ENCODE peak calls at places on chromosomes 6 and 20, in seven cellular contexts. V, D, Z, P, K, I and E are unnamed samples. For H3K4me1, the result is how much of the 10 kb centered on the place peaks cover.

GRCh38 chr20:6783752-6784725 is 16.6 kb downstream of the BMP2 start:
- DNase-seq in K (no peak), I (no peak), P (no peak), Z (no peak), V (no peak), D (no peak), E (no peak)

GRCh38 chr6:119739776-119740175 is 390.2 kb upstream of the MAN1A1 start:
- DNase-seq in Z (no peak), K (no peak), D (no peak), P (no peak), V (no peak), I (no peak), E (no peak)

GRCh38 chr6:111871725-111872520 is 1.3 kb downstream of the FYN start:
- DNase-seq in I (peak), Z (no peak), K (peak), V (peak), P (no peak), D (no peak), E (no peak)

GRCh38 chr6:4928426-4928825 is 75.4 kb downstream of the RPP40 start:
- DNase-seq in I (no peak), P (no peak), V (no peak), D (no peak), K (no peak), Z (no peak), E (no peak)

GRCh38 chr6:31090973-31091364 is 21.4 kb downstream of the C6orf15 start:
- DNase-seq in Z (no peak), K (no peak), V (no peak), D (no peak), I (no peak), P (no peak), E (no peak)

GRCh38 chr20:19850190-19850533 is 92.1 kb downstream of the RIN2 start:
- DNase-seq in V (peak), D (no peak), P (no peak), I (peak), K (no peak), Z (no peak), E (no peak)

GRCh38 chr20:31968299-31969126 is 562 bp downstream of the XKR7 start:
- DNase-seq in Z (no peak), K (peak), V (peak), P (no peak), D (no peak), I (no peak), E (peak)

GRCh38 chr6:15312500-15312899 is 66.6 kb downstream of the JARID2 start:
- DNase-seq in D (no peak), K (no peak), V (no peak), P (no peak), I (no peak), Z (no peak), E (no peak)

GRCh38 chr6:72552938-72553337 is 68.9 kb upstream of the KCNQ5 start:
- DNase-seq in K (no peak), I (no peak), P (no peak), V (no peak), Z (no peak), D (no peak), E (no peak)

GRCh38 chr20:7601431-7601830 is 338.8 kb downstream of the HAO1 start:
- DNase-seq in V (no peak), D (no peak), Z (no peak), P (no peak), I (no peak), K (no peak), E (no peak)

GRCh38 chr20:60037120-60037499 is 78.9 kb downstream of the CDH26 start:
- DNase-seq in D (no peak), I (no peak), V (no peak), K (peak), P (no peak), Z (no peak), E (no peak)

GRCh38 chr20:23417861-23418260 is 3.4 kb downstream of the NAPB start:
- DNase-seq in Z (no peak), D (no peak), P (no peak), I (no peak), V (no peak), K (no peak), E (no peak)

GRCh38 chr6:28337103-28337520 is 1.2 kb upstream of the ZSCAN31 start:
- DNase-seq in V (no peak), D (no peak), K (no peak), Z (no peak), P (no peak), I (no peak), E (no peak)

GRCh38 chr20:6582449-6582848 is 185.0 kb upstream of the BMP2 start:
- DNase-seq in I (no peak), D (no peak), Z (no peak), V (no peak), P (no peak), K (no peak), E (no peak)

GRCh38 chr6:20454201-20454824 is 52.6 kb downstream of the E2F3 start:
- DNase-seq in V (no peak), I (no peak), P (no peak), Z (no peak), D (no peak), K (no peak), E (no peak)

GRCh38 chr6:77620290-77620882 is 32.5 kb upstream of the MEI4 start:
- DNase-seq in I (no peak), K (peak), P (no peak), V (peak), D (no peak), Z (peak), E (no peak)

GRCh38 chr6:159572344-159573120 is 120.5 kb downstream of the SOD2 start:
- DNase-seq in D (no peak), P (no peak), I (no peak), K (no peak), Z (no peak), V (no peak), E (no peak)

GRCh38 chr6:33725222-33725621 is 13.7 kb upstream of the UQCC2 start:
- DNase-seq in K (no peak), P (no peak), I (no peak), V (no peak), D (no peak), Z (no peak), E (no peak)

GRCh38 chr6:82006027-82006738 is 241.4 kb downstream of the IBTK start:
- DNase-seq in Z (no peak), D (no peak), V (peak), K (peak), I (no peak), P (no peak), E (no peak)

GRCh38 chr20:20497242-20497985 is 129.5 kb downstream of the INSM1 start:
- DNase-seq in I (no peak), D (no peak), V (no peak), Z (no peak), K (no peak), P (no peak), E (no peak)

GRCh38 chr20:25584905-25585704 is at the start of gene NINL:
- DNase-seq in D (no peak), Z (no peak), V (peak), K (peak), I (peak), P (no peak), E (peak)

GRCh38 chr6:133837801-133838349 is 51.0 kb upstream of the TCF21 start:
- DNase-seq in Z (peak), K (peak), I (no peak), V (peak), P (no peak), D (no peak), E (peak)

GRCh38 chr20:8457978-8458377 is 325.9 kb downstream of the PLCB1 start:
- DNase-seq in Z (no peak), D (no peak), I (no peak), V (no peak), K (no peak), P (no peak), E (no peak)

GRCh38 chr20:19947611-19948264 is 69.4 kb upstream of the NAA20 start:
- DNase-seq in I (no peak), K (peak), D (no peak), Z (no peak), V (no peak), P (peak), E (no peak)

GRCh38 chr6:117494694-117495318 is 12.3 kb downstream of the DCBLD1 start:
- DNase-seq in I (no peak), Z (no peak), K (no peak), D (no peak), P (no peak), V (no peak), E (no peak)

GRCh38 chr20:62430311-62430853 is 3.0 kb upstream of the RBBP8NL start:
- DNase-seq in V (no peak), I (no peak), D (no peak), P (no peak), Z (no peak), K (no peak), E (no peak)

GRCh38 chr6:67131827-67132226 is 1424.8 kb upstream of the EYS start:
- DNase-seq in P (no peak), I (no peak), D (no peak), V (no peak), K (no peak), Z (no peak), E (peak)

GRCh38 chr6:70310063-70310694 is 7.3 kb upstream of the COL9A1 start:
- DNase-seq in K (peak), I (no peak), D (no peak), Z (peak), P (no peak), V (peak), E (peak)

GRCh38 chr6:137901454-137901853 is 34.4 kb downstream of the TNFAIP3 start:
- DNase-seq in I (no peak), D (no peak), P (no peak), Z (no peak), V (no peak), K (no peak), E (no peak)

GRCh38 chr20:63230800-63231268 is 4.9 kb upstream of the BIRC7 start:
- DNase-seq in I (peak), P (no peak), D (no peak), Z (no peak), K (peak), V (peak), E (peak)

GRCh38 chr20:3760980-3761379 is 6.6 kb downstream of the ADISSP start:
- DNase-seq in D (no peak), Z (no peak), K (no peak), V (no peak), I (no peak), P (no peak), E (no peak)

GRCh38 chr20:47318596-47319516 is 37.6 kb downstream of the ZMYND8 start:
- DNase-seq in K (peak), V (peak), D (no peak), P (no peak), I (peak), Z (no peak), E (peak)

GRCh38 chr6:118283759-118284158 is 264.3 kb upstream of the PLN start:
- DNase-seq in Z (peak), V (peak), I (peak), D (no peak), P (no peak), K (peak), E (peak)

GRCh38 chr20:6994452-6994851 is 227.0 kb downstream of the BMP2 start:
- DNase-seq in I (no peak), Z (no peak), P (no peak), V (no peak), D (no peak), K (no peak), E (peak)

GRCh38 chr20:460707-461106 is 1.6 kb downstream of the TBC1D20 start:
- DNase-seq in K (no peak), Z (no peak), P (no peak), V (peak), D (no peak), I (no peak), E (peak)

GRCh38 chr6:139290787-139291294 is 957 bp downstream of the TXLNB start:
- DNase-seq in P (peak), D (no peak), V (no peak), Z (no peak), I (peak), K (no peak), E (no peak)
- H3K4me3 ChIP-seq in P (peak), D (no peak), V (no peak), Z (no peak), I (peak), K (no peak), E (no peak)

GRCh38 chr6:36033935-36034334 is 6.3 kb downstream of the MAPK14 start:
- DNase-seq in D (no peak), Z (no peak), P (no peak), I (no peak), K (no peak), V (no peak), E (no peak)
- H3K4me1 ChIP-seq in D (half or more), Z (under half), P (under half), I (under half), K (under half), V (under half), E (under half)

DNA sequence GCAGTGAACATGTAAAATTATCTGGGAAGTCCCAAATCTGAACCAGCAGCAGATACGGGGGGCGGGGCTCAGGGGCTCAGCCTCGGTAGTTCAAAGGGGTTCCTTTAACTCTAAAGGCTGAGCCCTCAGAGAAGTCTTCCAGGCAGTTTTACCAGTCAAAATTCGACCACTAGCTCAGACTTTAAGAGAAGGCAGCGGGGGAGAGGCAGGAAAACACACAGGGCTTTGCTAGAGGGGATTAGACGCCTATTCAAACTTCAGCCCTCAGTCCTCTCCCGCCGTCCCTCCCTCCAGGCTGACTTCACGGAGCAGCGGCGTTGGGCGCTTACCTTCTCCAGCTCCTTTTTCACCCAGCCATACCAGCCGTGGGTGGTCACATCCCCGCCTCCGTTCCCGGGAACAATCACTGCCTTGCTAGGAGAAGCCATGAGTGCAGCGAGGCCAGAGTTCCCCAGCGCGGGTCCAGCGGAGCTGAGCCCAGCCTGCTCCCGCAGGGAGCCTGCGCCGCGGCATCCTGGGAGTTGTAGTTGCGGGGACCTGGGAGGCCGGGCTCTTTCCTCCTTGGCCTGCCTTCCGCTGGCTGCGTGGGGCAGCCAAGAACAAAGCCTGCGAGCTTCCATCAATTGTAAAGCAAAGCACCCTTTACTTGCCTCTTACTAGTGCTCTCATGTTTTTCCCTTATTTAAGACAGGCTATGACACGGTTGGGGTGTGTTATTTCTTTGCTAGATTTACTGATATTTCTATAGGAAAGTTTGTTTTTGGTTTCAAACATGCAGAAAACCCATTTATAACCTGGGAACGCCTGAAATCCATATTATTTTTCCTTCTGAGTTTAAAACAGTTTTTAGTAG is at the start of gene RBBP9:
- DNase-seq in V (peak), Z (peak), P (peak), D (no peak), I (peak), K (peak), E (peak)
- TF ChIP-seq POLR2AphosphoS5 in V (peak), Z (peak), P (peak), D (peak), I (peak), K (peak), E (peak)

GRCh38 chr6:50816947-50817637 is 1.6 kb upstream of the TFAP2B start:
- DNase-seq in K (no peak), P (no peak), I (no peak), Z (no peak), D (no peak), V (peak), E (no peak)
- H3K4me3 ChIP-seq in K (peak), P (no peak), I (no peak), Z (no peak), D (no peak), V (peak), E (no peak)

GRCh38 chr20:44643596-44644383 is 7.7 kb downstream of the ADA start:
- DNase-seq in P (no peak), D (no peak), K (peak), I (peak), V (no peak), Z (no peak), E (no peak)

GRCh38 chr20:44644384-44645131 is 6.9 kb downstream of the ADA start:
- DNase-seq in K (no peak), P (peak), D (no peak), I (no peak), Z (no peak), V (no peak), E (no peak)

GRCh38 chr20:44641305-44641704 is 10.2 kb downstream of the ADA start:
- DNase-seq in D (no peak), I (no peak), P (no peak), K (no peak), Z (no peak), V (no peak), E (no peak)

GRCh38 chr20:44642203-44643153 is 9.0 kb downstream of the ADA start:
- DNase-seq in K (peak), D (no peak), Z (no peak), I (peak), P (peak), V (peak), E (peak)

GRCh38 chr20:44643154-44643519 is 8.4 kb downstream of the ADA start:
- DNase-seq in D (no peak), Z (no peak), I (no peak), V (no peak), K (no peak), P (no peak), E (no peak)
- H3K4me1 ChIP-seq in D (under half), Z (under half), I (under half), V (under half), K (under half), P (half or more), E (under half)

DNA sequence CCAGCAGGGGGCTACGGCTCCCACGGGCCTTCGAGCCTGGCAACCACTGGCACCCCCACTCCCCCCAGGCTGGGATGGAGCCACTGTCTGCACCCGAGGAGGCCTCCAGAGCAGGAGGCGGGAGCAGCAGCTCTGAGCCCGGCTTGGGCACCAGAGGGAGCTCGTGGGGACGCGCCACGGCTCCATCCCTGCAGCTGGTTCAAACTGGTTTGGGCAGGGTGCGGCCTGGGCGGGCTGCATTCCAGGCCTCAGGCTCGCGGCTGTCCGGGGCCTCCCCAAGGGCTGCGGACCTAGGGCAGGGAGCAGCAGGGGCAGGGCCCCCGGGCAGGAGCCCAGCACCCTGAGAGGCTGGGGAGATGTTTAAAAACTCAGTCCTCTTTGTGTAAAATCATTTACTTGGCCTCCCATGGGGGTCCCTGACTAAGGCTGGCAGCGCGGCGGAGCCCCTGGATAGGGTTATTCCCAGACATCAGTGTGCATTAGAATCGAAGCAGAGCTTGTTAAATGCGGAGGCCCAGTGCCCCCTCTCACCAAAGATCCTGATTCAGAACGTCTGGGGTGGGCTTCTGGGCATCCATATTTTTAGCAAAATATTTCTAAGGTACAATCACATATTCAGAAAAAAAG is 4.1 kb upstream of the BCAS4 start:
- DNase-seq in K (peak), Z (peak), I (peak), P (peak), V (peak), D (no peak), E (peak)
- TF ChIP-seq POLR2AphosphoS5 in K (peak), Z (peak), I (no peak), P (peak), V (peak), D (peak), E (peak)

GRCh38 chr6:144350176-144350575 is 65.0 kb downstream of the UTRN start:
- DNase-seq in Z (no peak), P (no peak), D (no peak), K (no peak), I (no peak), V (no peak), E (no peak)
- H3K4me3 ChIP-seq in Z (peak), P (peak), D (no peak), K (no peak), I (no peak), V (no peak), E (no peak)

GRCh38 chr6:37243816-37244370 is 13.7 kb upstream of the TBC1D22B start:
- DNase-seq in K (no peak), V (no peak), P (no peak), I (no peak), D (no peak), Z (no peak), E (no peak)

GRCh38 chr6:37242042-37242428 is 15.5 kb upstream of the TBC1D22B start:
- DNase-seq in P (no peak), D (no peak), K (no peak), I (no peak), V (no peak), Z (no peak), E (no peak)

GRCh38 chr6:37243131-37243815 is 14.3 kb upstream of the TBC1D22B start:
- DNase-seq in K (no peak), P (no peak), Z (no peak), V (no peak), D (no peak), I (no peak), E (no peak)

GRCh38 chr6:37241131-37241530 is 16.4 kb upstream of the TBC1D22B start:
- DNase-seq in I (no peak), P (no peak), K (no peak), V (no peak), Z (no peak), D (no peak), E (no peak)

GRCh38 chr6:37242429-37243052 is 15.0 kb upstream of the TBC1D22B start:
- DNase-seq in Z (peak), P (no peak), K (no peak), I (peak), D (no peak), V (no peak), E (peak)
- H3K4me1 ChIP-seq in Z (under half), P (under half), K (under half), I (under half), D (under half), V (under half), E (under half)

DNA sequence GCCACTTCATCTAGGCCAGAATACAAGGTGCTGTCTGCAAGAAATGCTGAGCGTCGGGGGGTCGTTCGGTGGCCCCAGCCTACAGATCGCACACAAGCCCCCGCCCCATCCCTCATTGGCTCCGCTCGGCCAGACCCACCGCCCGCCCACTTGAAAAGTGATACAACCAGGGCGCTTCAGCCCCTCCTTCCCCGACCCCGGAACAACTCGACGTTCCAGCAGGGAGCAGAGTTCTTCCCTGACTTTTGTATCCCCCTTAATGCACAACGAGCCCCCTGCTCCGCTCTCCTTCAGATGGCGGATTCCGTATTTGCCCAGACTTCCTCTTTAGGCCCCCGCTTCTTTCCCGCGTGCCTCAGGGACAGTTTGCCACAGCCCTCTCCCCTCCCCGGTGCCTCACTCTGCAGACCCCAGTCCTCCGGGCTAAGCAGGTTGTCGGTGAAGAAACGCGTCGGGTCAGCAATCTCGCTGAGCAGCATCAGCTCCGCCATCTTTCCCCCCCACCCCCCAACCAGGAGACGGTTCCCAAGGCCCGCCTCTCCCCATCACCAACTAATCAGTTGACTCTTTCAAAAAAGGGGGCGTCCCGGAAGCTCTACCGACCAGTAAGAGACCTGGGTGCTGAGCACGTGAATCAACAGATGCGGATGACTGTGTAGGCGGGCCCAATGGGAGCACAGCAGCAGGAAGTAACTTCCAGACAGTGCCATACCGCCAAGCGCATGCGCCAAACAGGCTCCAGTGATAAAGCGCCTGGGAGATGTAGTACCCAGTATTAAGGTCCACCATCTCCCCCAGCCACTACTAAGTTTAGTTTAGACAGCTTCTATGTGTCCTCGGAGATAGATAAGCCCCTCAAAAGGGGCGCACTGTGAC is at the start of gene ATF6B:
- DNase-seq in I (peak), Z (peak), V (peak), K (peak), D (no peak), P (peak), E (peak)
- TF ChIP-seq POLR2AphosphoS5 in I (peak), Z (peak), V (peak), K (peak), D (peak), P (peak), E (peak)